ENCODE peak calls at places on chromosomes 16 and 17, in five cellular contexts. L, H, F, Q and Z are unnamed samples.

GRCh38 chr16:79278506-79278905 is 322.0 kb downstream of the MAF start:
- DNase-seq in L (no peak), H (no peak), F (no peak), Q (no peak), Z (peak)

GRCh38 chr16:48361012-48361411 is 24.2 kb downstream of the SIAH1 start:
- DNase-seq in L (no peak), H (no peak), F (no peak), Q (no peak), Z (no peak)

GRCh38 chr17:81518785-81519283 is 6.2 kb upstream of the ACTG1 start:
- DNase-seq in L (peak), H (no peak), F (peak), Q (peak), Z (peak)

GRCh38 chr17:78883090-78883532 is 19.9 kb downstream of the CEP295NL start:
- DNase-seq in L (peak), H (peak), F (peak), Q (peak), Z (peak)

GRCh38 chr16:52805559-52806168 is 247.0 kb downstream of the CHD9NB start:
- DNase-seq in L (no peak), H (no peak), F (no peak), Q (no peak), Z (no peak)

GRCh38 chr17:9886141-9886930 is 18.7 kb downstream of the RCVRN start:
- DNase-seq in L (no peak), H (no peak), F (no peak), Q (no peak), Z (no peak)

GRCh38 chr17:83203472-83204221 is 124.2 kb downstream of the METRNL start:
- DNase-seq in L (peak), H (no peak), F (peak), Q (peak), Z (peak)

GRCh38 chr16:5056347-5056746 is 9.4 kb downstream of the C16orf89 start:
- DNase-seq in L (no peak), H (no peak), F (peak), Q (peak), Z (peak)

GRCh38 chr17:62679866-62680377 is 52.5 kb downstream of the MRC2 start:
- DNase-seq in L (no peak), H (no peak), F (no peak), Q (no peak), Z (no peak)

GRCh38 chr17:80025140-80025539 is 10.5 kb downstream of the TBC1D16 start:
- DNase-seq in L (no peak), H (no peak), F (no peak), Q (no peak), Z (peak)

GRCh38 chr17:31068291-31068690 is 26.5 kb upstream of the NF1 start:
- DNase-seq in L (no peak), H (peak), F (no peak), Q (peak), Z (no peak)

GRCh38 chr17:81239714-81240555 is 817 bp downstream of the NDUFAF8 start:
- DNase-seq in L (no peak), H (peak), F (no peak), Q (no peak), Z (no peak)

DNA sequence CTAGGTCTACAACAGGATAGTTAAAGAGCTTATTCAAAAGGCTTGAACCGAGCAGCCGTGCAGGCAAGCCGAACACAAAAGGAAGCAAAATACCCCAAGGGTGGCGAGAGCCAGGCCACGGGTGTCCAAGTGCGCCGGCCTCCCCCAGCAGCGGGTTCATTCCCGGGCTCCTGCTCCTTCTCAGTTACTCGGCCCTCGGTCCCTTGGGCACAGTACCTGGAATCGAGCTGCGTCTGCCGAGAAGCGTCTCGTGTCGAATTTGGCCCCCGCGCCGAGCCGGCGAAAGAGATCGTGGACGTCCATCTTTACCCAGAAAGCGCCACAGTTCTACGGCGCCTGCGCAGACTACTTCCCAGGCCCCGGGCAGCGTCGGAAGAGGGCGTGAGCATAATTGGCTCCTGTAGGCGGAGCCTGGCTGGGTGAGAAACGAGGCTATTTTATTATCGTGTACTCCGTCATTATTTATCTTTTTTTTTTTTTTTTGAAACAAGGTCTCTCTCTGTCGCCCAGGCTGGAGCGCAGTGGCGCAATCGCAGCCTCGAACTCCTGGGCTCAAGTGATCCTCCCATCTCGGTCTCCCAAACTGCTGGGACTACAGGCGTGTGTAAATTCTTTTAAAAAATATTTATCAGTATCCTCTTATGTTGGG is at the start of gene DDX52:
- DNase-seq in L (peak), H (peak), F (peak), Q (peak), Z (peak)
- TF ChIP-seq CTCF in L (peak), H (no peak), F (no peak), Q (no peak), Z (no peak)

DNA sequence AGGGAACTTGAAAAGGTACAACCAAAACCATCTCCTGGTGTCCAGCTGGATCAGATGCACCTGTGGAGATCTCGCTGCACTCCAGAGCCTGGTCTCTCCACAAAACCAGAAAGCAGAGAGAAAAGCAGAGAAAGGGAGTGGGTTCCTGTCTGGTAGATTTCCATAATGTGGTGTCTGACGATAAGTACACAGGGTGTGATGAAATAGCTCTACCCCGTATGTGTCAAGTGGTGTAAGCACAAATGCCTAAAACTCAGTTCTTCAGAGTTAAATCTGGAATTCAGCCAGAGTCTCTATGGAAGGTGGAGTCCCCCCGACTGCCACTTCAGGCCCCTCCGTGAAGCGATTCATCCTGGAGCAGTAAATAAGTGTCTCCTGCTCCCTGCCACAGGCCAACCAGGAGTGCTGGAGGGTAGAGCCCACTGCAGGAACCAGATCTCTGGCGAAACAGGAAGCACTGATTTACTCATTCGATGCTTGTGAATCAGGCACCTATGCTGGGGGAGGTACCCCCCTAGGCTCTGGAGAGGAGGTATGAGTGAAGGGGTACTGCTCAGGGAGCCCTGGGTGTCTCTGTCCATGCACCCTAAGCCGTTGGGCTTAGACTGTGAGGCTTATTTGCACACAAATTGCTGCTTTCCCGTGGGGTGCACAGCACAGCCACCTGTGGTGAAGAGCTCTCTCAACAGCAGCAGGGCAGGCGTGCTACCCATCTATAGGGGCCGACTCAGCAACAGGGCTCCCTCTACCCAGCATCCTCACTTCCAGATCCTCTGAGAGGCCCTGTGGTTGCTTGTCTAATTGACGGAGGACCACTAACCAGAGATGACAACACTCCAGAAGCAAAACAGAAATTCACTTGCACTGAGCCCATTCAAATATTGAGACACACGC is 97.1 kb upstream of the MYOCD start:
- DNase-seq in L (no peak), H (no peak), F (no peak), Q (no peak), Z (no peak)
- H3K4me3 ChIP-seq in L (no peak), H (no peak), F (no peak), Q (no peak), Z (no peak)

DNA sequence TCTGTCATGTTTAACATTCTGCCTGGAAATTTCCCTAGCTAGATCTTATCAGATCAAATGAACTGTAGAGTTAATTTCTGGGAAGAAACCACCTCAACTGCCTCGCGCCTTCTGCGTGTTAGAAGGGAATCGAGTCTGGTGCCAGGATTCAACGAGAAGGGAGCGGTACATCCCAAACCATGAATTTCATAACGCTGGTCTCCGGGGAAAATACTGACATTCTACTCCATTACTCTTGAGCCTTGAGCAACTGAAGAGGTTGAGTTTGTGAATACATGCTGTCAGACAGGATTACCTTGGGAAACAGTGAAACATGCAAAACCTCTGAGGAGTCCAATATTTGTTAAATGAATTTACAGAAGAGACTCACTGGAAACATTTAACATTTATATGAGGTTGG is 35.1 kb downstream of the MPHOSPH6 start:
- DNase-seq in L (no peak), H (no peak), F (no peak), Q (no peak), Z (no peak)
- TF ChIP-seq CTCF in L (no peak), H (no peak), F (no peak), Q (no peak), Z (no peak)

GRCh38 chr17:29177541-29177870 is 2.7 kb downstream of the MYO18A start:
- DNase-seq in L (no peak), H (no peak), F (no peak), Q (no peak), Z (no peak)
- H3K4me3 ChIP-seq in L (no peak), H (no peak), F (peak), Q (peak), Z (no peak)

GRCh38 chr17:15885770-15886169 is 59.2 kb upstream of the ADORA2B start:
- DNase-seq in L (no peak), H (peak), F (no peak), Q (no peak), Z (no peak)

GRCh38 chr17:15882777-15883176 is 62.2 kb upstream of the ADORA2B start:
- DNase-seq in L (no peak), H (no peak), F (no peak), Q (no peak), Z (no peak)

GRCh38 chr17:15883617-15884111 is 61.3 kb upstream of the ADORA2B start:
- DNase-seq in L (no peak), H (peak), F (no peak), Q (no peak), Z (no peak)

GRCh38 chr17:15884731-15885130 is 60.2 kb upstream of the ADORA2B start:
- DNase-seq in L (no peak), H (peak), F (no peak), Q (no peak), Z (no peak)

DNA sequence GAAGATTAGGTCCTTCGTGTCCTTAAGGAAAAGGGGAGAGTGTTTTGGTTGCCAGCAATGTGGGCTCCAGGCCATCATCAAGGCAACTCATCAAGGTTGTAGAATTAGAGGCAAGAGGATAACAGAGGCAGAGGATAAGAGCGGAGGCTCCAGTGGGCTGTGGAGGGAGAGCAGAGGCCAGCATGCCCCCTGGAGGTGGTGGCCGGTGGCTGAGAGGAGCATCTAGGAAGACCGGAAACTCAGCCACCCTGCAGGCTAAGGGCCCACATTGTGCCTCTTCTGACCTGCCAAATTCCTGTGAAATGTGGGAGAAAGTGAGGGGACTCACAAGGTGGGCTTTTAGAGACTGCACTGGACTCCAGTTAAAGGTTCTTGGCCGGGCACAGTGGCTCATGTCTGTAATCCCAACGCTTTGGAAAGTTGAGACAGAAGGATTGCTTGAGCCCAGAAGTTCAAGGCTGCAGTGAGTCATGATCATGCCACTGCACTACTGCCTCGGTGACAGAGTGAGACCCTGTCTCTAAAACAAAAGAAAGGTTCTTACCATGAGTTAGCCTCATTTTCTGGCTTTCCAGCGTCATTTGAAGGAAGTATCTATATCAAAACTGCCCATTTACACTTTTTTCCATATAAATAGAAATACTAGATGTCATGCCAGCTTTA is 62.7 kb upstream of the ADORA2B start:
- DNase-seq in L (no peak), H (no peak), F (no peak), Q (no peak), Z (no peak)
- TF ChIP-seq CTCF in L (no peak), H (no peak), F (no peak), Q (no peak), Z (no peak)

GRCh38 chr17:64503821-64504768 is 2.0 kb downstream of the DDX5 start:
- DNase-seq in L (no peak), H (no peak), F (no peak), Q (no peak), Z (no peak)

GRCh38 chr17:64503341-64503740 is 2.7 kb downstream of the DDX5 start:
- DNase-seq in L (no peak), H (no peak), F (no peak), Q (no peak), Z (no peak)

GRCh38 chr17:64506201-64506575 is at the start of gene DDX5:
- DNase-seq in L (peak), H (peak), F (peak), Q (peak), Z (peak)

GRCh38 chr17:64505320-64506200 is 529 bp downstream of the DDX5 start:
- DNase-seq in L (peak), H (peak), F (peak), Q (peak), Z (peak)

GRCh38 chr17:64504769-64505319 is 1.2 kb downstream of the DDX5 start:
- DNase-seq in L (peak), H (peak), F (no peak), Q (no peak), Z (no peak)
- H3K4me3 ChIP-seq in L (peak), H (peak), F (peak), Q (peak), Z (peak)

GRCh38 chr17:61384384-61385090 is 15.1 kb upstream of the TBX2 start:
- DNase-seq in L (no peak), H (no peak), F (peak), Q (no peak), Z (no peak)

GRCh38 chr17:61385091-61385868 is 14.4 kb upstream of the TBX2 start:
- DNase-seq in L (no peak), H (no peak), F (peak), Q (no peak), Z (no peak)

GRCh38 chr17:61387011-61387410 is 12.6 kb upstream of the TBX2 start:
- DNase-seq in L (no peak), H (no peak), F (no peak), Q (no peak), Z (no peak)

GRCh38 chr17:61386251-61386650 is 13.4 kb upstream of the TBX2 start:
- DNase-seq in L (no peak), H (no peak), F (peak), Q (no peak), Z (no peak)

GRCh38 chr17:61385869-61386245 is 13.8 kb upstream of the TBX2 start:
- DNase-seq in L (no peak), H (peak), F (peak), Q (no peak), Z (no peak)
- TF ChIP-seq CTCF in L (no peak), H (peak), F (no peak), Q (no peak), Z (no peak)

GRCh38 chr16:28902909-28903308 is 22.1 kb downstream of the RABEP2 start:
- DNase-seq in L (no peak), H (no peak), F (peak), Q (no peak), Z (no peak)

GRCh38 chr16:28901862-28902261 is 23.2 kb downstream of the RABEP2 start:
- DNase-seq in L (no peak), H (no peak), F (no peak), Q (no peak), Z (no peak)

GRCh38 chr16:28904363-28904762 is 20.7 kb downstream of the RABEP2 start:
- DNase-seq in L (no peak), H (no peak), F (no peak), Q (no peak), Z (no peak)

GRCh38 chr16:28904828-28905227 is 20.2 kb downstream of the RABEP2 start:
- DNase-seq in L (no peak), H (no peak), F (no peak), Q (no peak), Z (no peak)

DNA sequence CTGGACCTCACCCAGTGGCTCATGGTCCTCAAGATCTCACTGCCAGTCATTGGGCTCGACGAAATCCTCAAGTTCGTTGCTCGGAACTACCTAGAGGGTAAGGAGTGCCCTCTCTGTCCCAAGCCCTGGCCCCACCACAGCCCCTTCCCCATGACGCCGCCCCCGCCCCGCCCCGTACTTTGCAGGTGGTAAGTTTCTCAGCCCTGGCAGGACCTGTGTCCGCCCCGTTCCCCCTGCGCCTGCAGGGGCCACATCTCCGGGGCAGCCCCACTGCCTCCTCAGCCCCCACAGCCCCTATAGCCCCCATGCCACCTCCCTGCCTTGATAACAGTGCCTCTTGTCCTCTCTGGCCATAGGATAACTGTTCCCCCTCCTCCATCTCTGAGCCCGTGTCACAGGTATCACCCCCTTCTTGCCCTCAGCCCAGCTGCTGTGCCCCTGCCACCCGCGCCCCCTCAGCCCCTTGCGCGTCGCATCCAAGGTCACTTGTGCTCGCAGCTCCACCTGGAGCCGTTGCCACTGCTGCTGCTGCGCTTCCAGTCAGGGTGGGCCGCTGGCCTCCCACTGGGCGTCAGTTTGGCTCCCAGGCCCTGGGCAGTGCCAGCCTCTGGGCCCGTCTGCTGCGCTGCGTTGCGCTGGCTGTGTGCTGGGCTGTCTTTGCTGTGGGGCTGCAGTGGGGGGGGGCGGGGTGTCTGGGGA is 21.5 kb downstream of the RABEP2 start:
- DNase-seq in L (no peak), H (no peak), F (no peak), Q (no peak), Z (no peak)
- H3K4me3 ChIP-seq in L (no peak), H (no peak), F (no peak), Q (no peak), Z (no peak)

GRCh38 chr17:28317965-28318758 is 838 bp upstream of the TMEM97 start:
- DNase-seq in L (no peak), H (no peak), F (peak), Q (no peak), Z (no peak)
- TF ChIP-seq CTCF in L (no peak), H (no peak), F (no peak), Q (no peak), Z (no peak)